ENCODE peak calls at places on chromosomes 5 and 9, in eight cellular contexts. F is GM12878, Z is trophoblast cell, G is colonic mucosa, Q is GM23248, R is mammary epithelial cell, S is H9, W is PC-3. L is an unnamed sample.

GRCh38 chr9:22446589-22446949 is at the start of gene DMRTA1:
- DNase-seq in G (peak; percentile 90), Z (peak; percentile 30), R (peak; percentile 81), Q (peak; percentile 76), F (no peak), S (peak; percentile 92), W (peak; percentile 82), L (peak; percentile 77)

GRCh38 chr5:172820046-172820767 is 13.8 kb upstream of the ERGIC1 start:
- DNase-seq in S (no peak), G (peak; percentile 54), F (no peak), Z (peak; percentile 30), R (peak; percentile 92), Q (peak; percentile 53), W (peak; percentile 55), L (no peak)

GRCh38 chr5:139709587-139710369 is 61.6 kb downstream of the CXXC5 start:
- DNase-seq in Q (no peak), G (no peak), W (no peak), F (no peak), S (peak; percentile 86), Z (no peak), R (no peak), L (no peak)

GRCh38 chr5:146345578-146346366 is 7.1 kb downstream of the POU4F3 start:
- DNase-seq in S (peak; percentile 72), Z (no peak), R (no peak), F (no peak), G (no peak), Q (no peak), W (no peak), L (no peak)

GRCh38 chr9:83537331-83538171 is 650 bp downstream of the FRMD3 start:
- DNase-seq in S (no peak), F (no peak), R (peak; percentile 20), G (peak; percentile 20), Q (peak; percentile 27), Z (no peak), W (no peak), L (no peak)

GRCh38 chr9:129437626-129438323 is 183.1 kb downstream of the C9orf50 start:
- DNase-seq in G (no peak), W (no peak), F (no peak), R (no peak), Q (no peak), S (no peak), Z (no peak), L (no peak)

GRCh38 chr5:17415282-17415681 is 82.7 kb upstream of the TAF11L2 start:
- DNase-seq in G (no peak), S (peak; percentile 70), W (no peak), Z (no peak), Q (no peak), F (no peak), R (no peak), L (no peak)

GRCh38 chr5:136062563-136063274 is 33.9 kb downstream of the TGFBI start:
- DNase-seq in S (peak; percentile 43), G (no peak), F (no peak), Q (peak; percentile 69), R (peak; percentile 53), Z (peak; percentile 50), W (peak; percentile 74), L (peak; percentile 84)

GRCh38 chr9:13083973-13084528 is 195.4 kb downstream of the MPDZ start:
- DNase-seq in W (peak; percentile 85), Q (peak; percentile 66), F (no peak), S (no peak), Z (no peak), R (peak; percentile 78), G (no peak), L (no peak)

DNA sequence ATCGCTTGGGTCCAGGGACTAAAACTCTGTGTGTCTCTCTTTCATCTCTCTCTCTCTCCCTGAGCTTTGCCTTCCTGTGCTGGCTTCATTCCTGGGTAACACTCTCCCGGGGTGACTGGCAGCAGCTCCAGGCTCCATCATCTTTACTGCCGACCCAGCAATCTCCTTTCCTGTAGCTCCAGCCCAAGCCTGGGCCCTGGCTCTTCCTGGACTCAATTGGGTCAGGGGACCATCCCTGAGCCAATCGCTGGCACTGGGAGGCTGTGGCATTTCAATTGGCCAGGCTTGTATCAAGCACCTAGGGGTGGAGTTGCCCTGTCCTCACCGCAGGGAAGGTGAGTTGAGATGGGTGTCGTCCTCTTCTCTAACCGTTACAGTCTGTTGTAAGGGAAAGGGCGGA is 31.9 kb downstream of the FAM240B start:
- DNase-seq in F (no peak), Z (no peak), R (no peak), Q (no peak), W (no peak), S (no peak), G (no peak), L (no peak)
- H3K9ac ChIP-seq in F (no peak overlapping the region), Z (no peak overlapping the region), R (no peak overlapping the region), Q (no peak overlapping the region), W (peak overlapping the region; percentile 28), S (no peak overlapping the region), G (no peak overlapping the region), L (no peak overlapping the region)

GRCh38 chr9:133058550-133059320 is 3.0 kb upstream of the CEL start:
- DNase-seq in W (no peak), S (no peak), Q (no peak), Z (no peak), R (no peak), G (no peak), F (peak; percentile 13), L (peak; percentile 60)
- H3K9ac ChIP-seq in W (no peak overlapping the region), S (no peak overlapping the region), Q (no peak overlapping the region), Z (no peak overlapping the region), R (no peak overlapping the region), G (no peak overlapping the region), F (no peak overlapping the region), L (no peak overlapping the region)

GRCh38 chr9:137031904-137032639 is at the start of gene FUT7:
- DNase-seq in S (no peak), G (peak; percentile 34), F (no peak), Z (no peak), Q (no peak), R (no peak), W (no peak), L (no peak)
- H3K9ac ChIP-seq in S (no peak within 1 kb of the TSS), G (no peak within 1 kb of the TSS), F (no peak within 1 kb of the TSS), Z (no peak within 1 kb of the TSS), Q (no peak within 1 kb of the TSS), R (no peak within 1 kb of the TSS), W (no peak within 1 kb of the TSS), L (no peak within 1 kb of the TSS)

DNA sequence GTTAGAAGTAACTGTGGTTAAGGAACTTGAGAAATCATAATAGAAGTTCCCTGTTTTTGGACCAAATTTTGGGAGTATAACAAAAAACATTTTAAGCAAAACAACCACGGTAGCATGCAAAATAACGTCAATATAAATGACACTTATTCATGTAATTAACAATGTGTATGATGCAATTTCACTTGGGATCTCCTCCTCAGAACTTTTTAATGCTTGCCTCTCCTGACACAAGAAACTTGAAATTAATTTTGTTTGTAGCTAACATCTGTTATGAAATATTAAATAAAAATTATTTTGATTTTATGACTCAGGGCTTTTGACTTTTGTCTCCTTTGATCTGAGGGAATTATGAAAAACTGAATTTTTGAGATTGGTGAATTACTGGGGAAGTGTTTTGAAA is 149.7 kb downstream of the ATP10B start:
- DNase-seq in G (no peak), F (no peak), Q (no peak), Z (no peak), R (no peak), S (no peak), W (no peak), L (no peak)
- H3K9ac ChIP-seq in G (no peak overlapping the region), F (no peak overlapping the region), Q (no peak overlapping the region), Z (no peak overlapping the region), R (no peak overlapping the region), S (no peak overlapping the region), W (no peak overlapping the region), L (no peak overlapping the region)

DNA sequence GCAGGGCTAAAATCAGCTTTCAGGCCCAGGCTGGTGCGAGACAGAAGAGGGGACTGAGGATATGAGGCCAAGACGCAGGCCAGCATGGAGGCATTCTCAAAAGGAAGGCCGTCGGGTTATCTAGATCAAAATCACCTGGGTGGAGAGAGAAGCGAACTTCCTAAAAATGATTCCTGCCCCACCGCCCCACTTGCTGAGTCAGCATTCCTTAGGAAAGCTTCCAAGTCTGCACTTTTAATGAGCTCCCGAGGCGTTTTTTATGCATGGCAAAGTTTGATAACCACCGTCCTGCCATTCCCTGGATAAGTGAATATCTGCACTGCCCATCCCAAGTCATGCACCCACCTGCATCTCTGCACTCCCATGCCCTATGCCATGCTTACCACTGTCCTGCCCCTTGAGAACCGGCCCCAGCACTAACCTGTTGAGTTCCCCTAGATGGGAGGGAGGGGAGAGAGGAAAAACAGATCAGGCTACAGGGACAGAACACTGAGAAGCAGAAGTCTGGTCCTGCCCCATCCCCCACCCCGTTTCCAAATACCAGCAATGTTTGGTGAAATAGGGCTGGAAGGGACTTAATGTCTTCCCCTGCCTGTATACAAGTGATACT is 1.6 kb upstream of the SPOCK1 start:
- DNase-seq in Q (no peak), Z (no peak), F (no peak), R (no peak), W (no peak), S (no peak), G (no peak), L (no peak)
- H3K9ac ChIP-seq in Q (no peak overlapping the region), Z (no peak overlapping the region), F (no peak overlapping the region), R (no peak overlapping the region), W (no peak overlapping the region), S (no peak overlapping the region), G (no peak overlapping the region), L (no peak overlapping the region)

GRCh38 chr5:88661870-88662207 is 221.1 kb downstream of the MEF2C start:
- DNase-seq in Z (no peak), R (no peak), G (no peak), F (no peak), Q (no peak), S (no peak), W (no peak), L (peak; percentile 38)
- H3K9ac ChIP-seq in Z (no peak overlapping the region), R (no peak overlapping the region), G (no peak overlapping the region), F (no peak overlapping the region), Q (no peak overlapping the region), S (no peak overlapping the region), W (no peak overlapping the region), L (peak overlapping the region; percentile 86)

GRCh38 chr5:178740926-178741325 is 10.5 kb upstream of the ZNF354A start:
- DNase-seq in Q (no peak), F (no peak), W (peak; percentile 24), G (no peak), R (peak; percentile 42), Z (peak; percentile 93), S (no peak), L (no peak)

GRCh38 chr5:178738513-178738912 is 8.1 kb upstream of the ZNF354A start:
- DNase-seq in Q (no peak), Z (no peak), R (no peak), W (no peak), F (no peak), S (no peak), G (no peak), L (no peak)

GRCh38 chr5:178739452-178740180 is 9.2 kb upstream of the ZNF354A start:
- DNase-seq in F (no peak), Q (no peak), W (no peak), R (peak; percentile 16), Z (peak; percentile 88), S (no peak), G (no peak), L (no peak)

DNA sequence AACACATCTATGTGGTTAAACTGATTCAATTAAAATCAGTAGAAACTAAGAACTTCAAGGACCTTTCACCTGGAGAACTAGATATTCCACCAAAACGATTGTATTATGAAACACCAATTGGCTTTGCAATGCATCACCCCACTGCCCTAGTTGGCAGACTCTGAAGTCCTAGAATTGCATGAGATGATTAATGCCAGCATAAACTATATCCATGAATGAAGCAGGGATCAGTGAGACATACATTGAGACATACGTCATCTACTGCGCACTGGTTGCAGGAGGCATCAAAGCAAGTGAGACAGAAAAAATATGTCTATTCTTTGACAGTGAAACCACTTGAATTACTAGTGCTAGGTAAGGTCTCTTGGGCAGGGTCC is 9.7 kb upstream of the ZNF354A start:
- DNase-seq in R (no peak), F (no peak), Q (no peak), W (peak; percentile 50), G (no peak), S (no peak), Z (peak; percentile 94), L (no peak)
- H3K9ac ChIP-seq in R (no peak overlapping the region), F (no peak overlapping the region), Q (no peak overlapping the region), W (no peak overlapping the region), G (no peak overlapping the region), S (no peak overlapping the region), Z (no peak overlapping the region), L (no peak overlapping the region)

GRCh38 chr9:131980267-131980916 is 99.3 kb downstream of the MED27 start:
- DNase-seq in S (no peak), W (no peak), G (no peak), F (no peak), Z (no peak), R (no peak), Q (no peak), L (no peak)
- H3K9ac ChIP-seq in S (no peak overlapping the region), W (no peak overlapping the region), G (no peak overlapping the region), F (no peak overlapping the region), Z (no peak overlapping the region), R (no peak overlapping the region), Q (peak overlapping the region; percentile 48), L (no peak overlapping the region)